ENCODE peak calls at places on chromosome 22, in four cellular contexts. One of them, this sample, is unnamed.

GRCh38 chr22:36486619-36487384 is 5.4 kb upstream of the TXN2 start:
- DNase-seq in left colon: no peak
- DNase-seq in non-pigmented ciliary epithelial cell: no peak
- DNase-seq in fibroblast of pulmonary artery: peak
- DNase-seq in this sample: peak

GRCh38 chr22:27381960-27382742 is 419.4 kb downstream of the MN1 start:
- DNase-seq in left colon: no peak
- DNase-seq in non-pigmented ciliary epithelial cell: no peak
- DNase-seq in fibroblast of pulmonary artery: no peak
- DNase-seq in this sample: no peak

GRCh38 chr22:46063861-46064235 is 86.5 kb upstream of the PPARA start:
- DNase-seq in left colon: peak
- DNase-seq in non-pigmented ciliary epithelial cell: no peak
- DNase-seq in fibroblast of pulmonary artery: no peak
- DNase-seq in this sample: no peak

GRCh38 chr22:46021577-46021976 is 44.6 kb upstream of the WNT7B start:
- DNase-seq in left colon: peak
- DNase-seq in non-pigmented ciliary epithelial cell: no peak
- DNase-seq in fibroblast of pulmonary artery: no peak
- DNase-seq in this sample: no peak

GRCh38 chr22:45975266-45976161 is 1.4 kb downstream of the WNT7B start:
- DNase-seq in left colon: no peak
- DNase-seq in non-pigmented ciliary epithelial cell: no peak
- DNase-seq in fibroblast of pulmonary artery: no peak
- DNase-seq in this sample: no peak

GRCh38 chr22:44995282-44995597 is 14.6 kb downstream of the PHF21B start:
- DNase-seq in left colon: no peak
- DNase-seq in non-pigmented ciliary epithelial cell: no peak
- DNase-seq in fibroblast of pulmonary artery: no peak
- DNase-seq in this sample: no peak

GRCh38 chr22:32144875-32145274 is 14.2 kb downstream of the C22orf42 start:
- DNase-seq in left colon: no peak
- DNase-seq in non-pigmented ciliary epithelial cell: no peak
- DNase-seq in fibroblast of pulmonary artery: no peak
- DNase-seq in this sample: no peak

GRCh38 chr22:28750471-28750881 is 8.6 kb downstream of the HSCB start:
- DNase-seq in left colon: no peak
- DNase-seq in non-pigmented ciliary epithelial cell: peak
- DNase-seq in fibroblast of pulmonary artery: peak
- DNase-seq in this sample: peak

GRCh38 chr22:37560682-37561208 is 465 bp downstream of the CDC42EP1 start:
- DNase-seq in left colon: no peak
- DNase-seq in non-pigmented ciliary epithelial cell: no peak
- DNase-seq in fibroblast of pulmonary artery: peak
- DNase-seq in this sample: peak

GRCh38 chr22:30198152-30198845 is 48.3 kb downstream of the LIF start:
- DNase-seq in left colon: no peak
- DNase-seq in non-pigmented ciliary epithelial cell: no peak
- DNase-seq in fibroblast of pulmonary artery: peak
- DNase-seq in this sample: peak

GRCh38 chr22:23503736-23504440 is 76.2 kb downstream of the IGLL1 start:
- DNase-seq in left colon: no peak
- DNase-seq in non-pigmented ciliary epithelial cell: no peak
- DNase-seq in fibroblast of pulmonary artery: no peak
- DNase-seq in this sample: no peak

GRCh38 chr22:47195156-47195675 is 432.8 kb downstream of the TBC1D22A start:
- DNase-seq in left colon: no peak
- DNase-seq in non-pigmented ciliary epithelial cell: no peak
- DNase-seq in fibroblast of pulmonary artery: no peak
- DNase-seq in this sample: no peak

GRCh38 chr22:19265779-19266178 is 25.7 kb downstream of the CLTCL1 start:
- DNase-seq in left colon: no peak
- DNase-seq in non-pigmented ciliary epithelial cell: no peak
- DNase-seq in fibroblast of pulmonary artery: no peak
- DNase-seq in this sample: no peak

GRCh38 chr22:43345761-43346261 is 2.6 kb upstream of the SCUBE1 start:
- DNase-seq in left colon: no peak
- DNase-seq in non-pigmented ciliary epithelial cell: no peak
- DNase-seq in fibroblast of pulmonary artery: no peak
- DNase-seq in this sample: no peak

GRCh38 chr22:47943729-47944700 is 1181.6 kb downstream of the TBC1D22A start:
- DNase-seq in left colon: no peak
- DNase-seq in non-pigmented ciliary epithelial cell: no peak
- DNase-seq in fibroblast of pulmonary artery: no peak
- DNase-seq in this sample: no peak

GRCh38 chr22:37623075-37624016 is 14.7 kb downstream of the GGA1 start:
- DNase-seq in left colon: peak
- DNase-seq in non-pigmented ciliary epithelial cell: no peak
- DNase-seq in fibroblast of pulmonary artery: peak
- DNase-seq in this sample: peak

GRCh38 chr22:26615149-26615548 is 2.7 kb downstream of the CRYBB1 start:
- DNase-seq in left colon: peak
- DNase-seq in non-pigmented ciliary epithelial cell: no peak
- DNase-seq in fibroblast of pulmonary artery: no peak
- DNase-seq in this sample: no peak

GRCh38 chr22:33605686-33606085 is 314.6 kb downstream of the LARGE1 start:
- DNase-seq in left colon: no peak
- DNase-seq in non-pigmented ciliary epithelial cell: no peak
- DNase-seq in fibroblast of pulmonary artery: no peak
- DNase-seq in this sample: no peak